ENCODE peak calls at places on chromosome 10, in five cellular contexts. V is mesenchymal stem cell, H is neuronal stem cell, X is H1, B is trophoblast cell. R is an unnamed sample.

GRCh38 chr10:34960983-34961382 is 129.2 kb downstream of the CUL2 start:
- DNase-seq in V (peak), H (no peak), X (no peak), B (no peak), R (no peak)

GRCh38 chr10:88332526-88333265 is 250.4 kb downstream of the RNLS start:
- DNase-seq in V (no peak), H (no peak), B (no peak), X (no peak), R (no peak)

GRCh38 chr10:115417585-115418265 is 324.6 kb downstream of the ATRNL1 start:
- DNase-seq in H (peak), V (peak), B (no peak), X (peak), R (peak)

GRCh38 chr10:130747946-130748345 is 563.6 kb downstream of the TCERG1L start:
- DNase-seq in H (no peak), B (no peak), V (no peak), X (no peak), R (no peak)

GRCh38 chr10:125608474-125608873 is 74.5 kb downstream of the TEX36 start:
- DNase-seq in X (no peak), V (no peak), B (no peak), H (no peak), R (no peak)

GRCh38 chr10:1153253-1153763 is 97.1 kb downstream of the WDR37 start:
- DNase-seq in V (no peak), H (no peak), X (no peak), B (no peak), R (no peak)

GRCh38 chr10:61904711-61905445 is 3.4 kb downstream of the ARID5B start:
- DNase-seq in V (peak), B (peak), H (no peak), X (no peak), R (no peak)

GRCh38 chr10:70092389-70092718 is 39.7 kb downstream of the MACROH2A2 start:
- DNase-seq in V (no peak), B (no peak), H (no peak), X (no peak), R (no peak)

GRCh38 chr10:33612551-33612950 is 278.1 kb upstream of the NRP1 start:
- DNase-seq in X (no peak), V (peak), B (peak), H (no peak), R (no peak)

GRCh38 chr10:52740913-52741675 is 31.5 kb downstream of the MBL2 start:
- DNase-seq in H (peak), X (peak), V (peak), B (peak), R (peak)

GRCh38 chr10:4234661-4235060 is 449.7 kb upstream of the KLF6 start:
- DNase-seq in H (no peak), V (peak), X (no peak), B (no peak), R (no peak)

GRCh38 chr10:31318854-31319601 is at the start of gene ZEB1:
- DNase-seq in V (peak), H (peak), B (peak), X (peak), R (peak)

GRCh38 chr10:31032515-31033132 is 959 bp upstream of the ZNF438 start:
- DNase-seq in H (no peak), V (no peak), X (no peak), B (no peak), R (no peak)

GRCh38 chr10:72087969-72088878 is at the start of gene SPOCK2:
- DNase-seq in V (peak), X (peak), B (no peak), H (peak), R (no peak)

GRCh38 chr10:34437897-34438296 is 377.2 kb downstream of the PARD3 start:
- DNase-seq in H (no peak), B (no peak), V (no peak), X (no peak), R (no peak)

GRCh38 chr10:119256030-119256429 is 48.7 kb downstream of the GRK5 start:
- DNase-seq in H (no peak), V (no peak), X (no peak), B (no peak), R (no peak)
- H2BK12ac ChIP-seq in H (no peak), V (peak), X (no peak), B (no peak), R (no peak)

GRCh38 chr10:75281980-75282379 is 46.2 kb upstream of the COMTD1 start:
- DNase-seq in V (no peak), B (no peak), X (no peak), H (no peak), R (no peak)

GRCh38 chr10:75272896-75273295 is 37.1 kb upstream of the COMTD1 start:
- DNase-seq in V (peak), H (no peak), X (no peak), B (no peak), R (no peak)

DNA sequence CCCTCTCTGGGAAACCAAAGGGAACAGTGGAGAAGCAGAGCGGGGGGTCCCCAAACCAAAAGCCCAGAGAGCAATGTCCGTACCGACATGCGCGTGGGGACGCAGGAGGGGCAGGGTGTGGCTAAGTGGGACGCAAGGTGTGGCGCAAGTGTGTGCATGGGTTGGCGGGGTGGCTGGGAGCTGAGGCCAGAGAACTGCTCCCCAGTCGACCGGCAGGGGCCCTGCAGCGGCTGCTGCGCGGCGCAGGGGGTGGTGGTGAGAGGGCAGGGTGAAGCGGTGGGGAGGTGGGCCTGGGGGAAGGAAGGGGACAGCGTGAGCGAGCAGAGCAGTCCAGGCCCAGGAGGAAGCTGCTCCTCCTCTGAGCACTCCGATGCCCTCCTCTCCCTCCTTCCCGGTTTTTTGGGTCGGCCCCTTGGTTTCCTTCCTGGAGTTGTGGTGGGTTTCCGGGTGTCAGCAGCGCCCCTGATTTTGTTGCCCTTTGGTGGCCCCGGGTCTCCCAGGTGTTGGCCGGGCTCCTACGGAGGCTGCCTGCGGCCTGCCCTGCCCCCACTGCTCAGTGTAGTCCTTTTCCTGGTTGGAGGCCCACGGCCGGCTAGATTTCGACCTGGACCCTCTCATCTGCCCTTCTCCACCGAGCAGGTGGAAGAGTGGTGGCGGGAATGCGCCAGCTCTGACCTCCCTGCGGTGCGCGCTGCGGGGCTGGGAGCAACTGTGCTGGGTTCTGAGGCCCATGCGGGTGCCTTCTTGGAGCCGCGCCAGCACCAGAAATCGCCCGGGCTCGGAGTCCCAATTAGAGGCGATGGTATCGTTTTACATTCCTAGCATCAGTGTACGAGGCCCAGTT is 40.5 kb upstream of the COMTD1 start:
- DNase-seq in H (no peak), X (peak), V (no peak), B (no peak), R (peak)
- H2BK12ac ChIP-seq in H (peak), X (peak), V (peak), B (no peak), R (no peak)

GRCh38 chr10:99172950-99173349 is 62.7 kb downstream of the HPSE2 start:
- DNase-seq in X (no peak), V (no peak), H (no peak), B (no peak), R (no peak)

GRCh38 chr10:99172130-99172738 is 63.4 kb downstream of the HPSE2 start:
- DNase-seq in B (peak), H (peak), X (peak), V (peak), R (peak)
- H2BK12ac ChIP-seq in B (no peak), H (no peak), X (no peak), V (no peak), R (no peak)

DNA sequence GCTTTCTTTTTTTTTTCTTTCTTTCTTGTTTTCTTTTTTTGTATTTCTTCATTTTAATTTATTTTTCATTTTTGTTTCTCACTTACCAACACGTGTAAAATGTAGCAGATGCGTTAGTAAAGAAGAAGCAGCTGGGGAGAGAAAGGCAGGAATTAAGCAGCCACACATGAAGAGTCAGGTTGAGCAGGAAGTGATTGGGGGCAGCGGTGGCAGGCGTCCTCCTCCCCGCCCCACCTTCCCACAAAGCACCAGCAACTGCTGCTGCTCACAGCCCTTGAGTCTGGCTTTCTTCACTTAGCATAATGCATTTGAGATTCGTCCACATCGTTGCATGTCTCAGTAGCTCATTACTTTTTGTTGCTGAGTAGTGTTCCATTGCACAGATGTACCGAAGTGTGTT is 30.1 kb downstream of the ADRB1 start:
- DNase-seq in B (no peak), X (no peak), V (no peak), H (no peak), R (no peak)
- H2BK12ac ChIP-seq in B (no peak), X (no peak), V (no peak), H (no peak), R (no peak)

DNA sequence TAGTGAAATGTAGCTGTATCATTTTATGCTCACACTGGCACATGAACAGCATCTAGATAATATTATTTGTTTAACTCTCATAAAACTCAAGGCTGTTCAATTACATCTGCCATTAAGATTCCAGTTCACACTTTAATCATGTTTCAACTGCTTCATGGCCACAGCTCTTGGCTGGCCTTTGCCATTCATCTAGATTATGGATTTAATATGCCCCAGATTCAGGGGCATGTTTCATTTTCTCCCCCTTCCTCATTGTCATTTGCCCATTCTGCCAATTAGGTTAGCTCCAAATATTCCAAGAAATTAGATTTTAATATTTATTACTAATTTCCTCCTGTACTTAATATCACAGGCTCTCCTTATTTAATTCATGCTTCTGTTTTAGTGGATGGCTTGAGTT is 576.5 kb downstream of the SORCS1 start:
- DNase-seq in V (no peak), B (no peak), X (no peak), H (no peak), R (no peak)
- H2BK12ac ChIP-seq in V (no peak), B (no peak), X (no peak), H (no peak), R (no peak)

GRCh38 chr10:18607503-18607902 is 43.9 kb downstream of the NSUN6 start:
- DNase-seq in B (peak), H (no peak), V (peak), X (no peak), R (no peak)
- H2BK12ac ChIP-seq in B (no peak), H (no peak), V (no peak), X (no peak), R (no peak)

GRCh38 chr10:43955978-43956377 is 307.3 kb upstream of the ZNF32 start:
- DNase-seq in V (no peak), B (no peak), X (no peak), H (no peak), R (no peak)
- H2BK12ac ChIP-seq in V (peak), B (no peak), X (no peak), H (no peak), R (no peak)

R was measured in H9.